ENCODE peak calls at places on chromosomes 3 and 15, in five cellular contexts. One of them, this sample, is unnamed.

GRCh38 chr3:16834753-16835152 is 50.0 kb upstream of the PLCL2 start:
- DNase-seq in GM20000: no peak
- DNase-seq in nephron progenitor cell: no peak
- DNase-seq in H4: no peak
- DNase-seq in IMR-90: no peak
- DNase-seq in this sample: no peak

GRCh38 chr15:89365457-89366055 is 30.9 kb upstream of the POLG start:
- DNase-seq in H4: no peak
- DNase-seq in nephron progenitor cell: no peak
- DNase-seq in GM20000: no peak
- DNase-seq in IMR-90: no peak
- DNase-seq in this sample: no peak

GRCh38 chr3:130085881-130086280 is 4.2 kb downstream of the ALG1L2 start:
- DNase-seq in GM20000: no peak
- DNase-seq in IMR-90: no peak
- DNase-seq in nephron progenitor cell: no peak
- DNase-seq in H4: no peak
- DNase-seq in this sample: no peak

GRCh38 chr15:29962404-29962803 is 120.4 kb upstream of the GOLGA8J start:
- DNase-seq in GM20000: no peak
- DNase-seq in IMR-90: no peak
- DNase-seq in H4: no peak
- DNase-seq in nephron progenitor cell: no peak
- DNase-seq in this sample: no peak

GRCh38 chr15:97502038-97502437 is 458.5 kb upstream of the ARRDC4 start:
- DNase-seq in IMR-90: no peak
- DNase-seq in GM20000: no peak
- DNase-seq in H4: peak; percentile 9
- DNase-seq in nephron progenitor cell: no peak
- DNase-seq in this sample: no peak

GRCh38 chr3:62567097-62568021 is 194.0 kb upstream of the FEZF2 start:
- DNase-seq in H4: peak; percentile 54
- DNase-seq in IMR-90: peak; percentile 79
- DNase-seq in GM20000: no peak
- DNase-seq in nephron progenitor cell: no peak
- DNase-seq in this sample: no peak

GRCh38 chr15:40857601-40858351 is 13.9 kb downstream of the SPINT1 start:
- DNase-seq in GM20000: peak; percentile 83
- DNase-seq in IMR-90: peak; percentile 48
- DNase-seq in H4: peak; percentile 55
- DNase-seq in nephron progenitor cell: peak; percentile 87
- DNase-seq in this sample: peak; percentile 47

GRCh38 chr15:56733131-56734012 is at the start of gene ZNF280D:
- DNase-seq in H4: peak; percentile 79
- DNase-seq in IMR-90: peak; percentile 85
- DNase-seq in nephron progenitor cell: peak; percentile 61
- DNase-seq in GM20000: peak; percentile 90
- DNase-seq in this sample: peak; percentile 67

GRCh38 chr3:115348951-115349745 is 202.1 kb upstream of the ZBTB20 start:
- DNase-seq in IMR-90: no peak
- DNase-seq in GM20000: no peak
- DNase-seq in H4: no peak
- DNase-seq in nephron progenitor cell: no peak
- DNase-seq in this sample: no peak

GRCh38 chr3:140205598-140205997 is 270.6 kb downstream of the CLSTN2 start:
- DNase-seq in H4: no peak
- DNase-seq in IMR-90: no peak
- DNase-seq in GM20000: no peak
- DNase-seq in nephron progenitor cell: no peak
- DNase-seq in this sample: no peak

GRCh38 chr3:133509482-133509881 is 64.0 kb upstream of the CDV3 start:
- DNase-seq in H4: no peak
- DNase-seq in IMR-90: peak; percentile 36
- DNase-seq in GM20000: no peak
- DNase-seq in nephron progenitor cell: no peak
- DNase-seq in this sample: no peak

GRCh38 chr3:65988440-65988839 is 50.3 kb downstream of the MAGI1 start:
- DNase-seq in nephron progenitor cell: no peak
- DNase-seq in H4: no peak
- DNase-seq in IMR-90: no peak
- DNase-seq in GM20000: no peak
- DNase-seq in this sample: no peak

GRCh38 chr3:10283638-10284037 is 9.1 kb downstream of the GHRL start:
- DNase-seq in H4: no peak
- DNase-seq in nephron progenitor cell: no peak
- DNase-seq in GM20000: no peak
- DNase-seq in IMR-90: no peak
- DNase-seq in this sample: no peak

GRCh38 chr3:146557745-146558144 is 13.3 kb upstream of the PLSCR1 start:
- DNase-seq in GM20000: no peak
- DNase-seq in H4: no peak
- DNase-seq in IMR-90: no peak
- DNase-seq in nephron progenitor cell: no peak
- DNase-seq in this sample: no peak

GRCh38 chr3:111335512-111335911 is 206.5 kb upstream of the CD96 start:
- DNase-seq in nephron progenitor cell: no peak
- DNase-seq in GM20000: no peak
- DNase-seq in IMR-90: no peak
- DNase-seq in H4: no peak
- DNase-seq in this sample: no peak

GRCh38 chr3:151407928-151408327 is 23.4 kb upstream of the P2RY12 start:
- DNase-seq in GM20000: no peak
- DNase-seq in IMR-90: no peak
- DNase-seq in nephron progenitor cell: no peak
- DNase-seq in H4: no peak
- DNase-seq in this sample: no peak

This sample was measured in NCI-H1048.